ENCODE peak calls at places on chromosomes 16 and 17, in five cellular contexts. R, U, F, O and S are unnamed samples.

GRCh38 chr16:67857547-67858233 is 10.2 kb upstream of the CENPT start:
- DNase-seq in F (peak), O (peak), U (peak), R (peak), S (peak)

GRCh38 chr17:75273968-75274708 is 3.1 kb upstream of the MIF4GD start:
- DNase-seq in R (no peak), F (no peak), O (no peak), U (peak), S (no peak)

GRCh38 chr17:1179635-1180433 is at the start of gene ABR:
- DNase-seq in F (no peak), O (peak), U (no peak), R (peak), S (peak)

GRCh38 chr16:67181346-67181745 is 2.4 kb downstream of the MATCAP1 start:
- DNase-seq in F (no peak), U (peak), R (no peak), O (no peak), S (no peak)

GRCh38 chr16:4613636-4614570 is 785 bp downstream of the UBALD1 start:
- DNase-seq in U (no peak), O (no peak), R (no peak), F (peak), S (no peak)

GRCh38 chr17:66304304-66305174 is 2.1 kb downstream of the PRKCA start:
- DNase-seq in R (peak), F (peak), O (no peak), U (no peak), S (no peak)

GRCh38 chr16:11212819-11213196 is 43.2 kb downstream of the SOCS1 start:
- DNase-seq in U (no peak), F (no peak), O (no peak), R (peak), S (no peak)

GRCh38 chr16:79170565-79171242 is 429.8 kb downstream of the MAF start:
- DNase-seq in O (no peak), F (no peak), R (no peak), U (peak), S (no peak)

GRCh38 chr17:59769891-59770290 is 62.4 kb downstream of the VMP1 start:
- DNase-seq in U (no peak), R (no peak), O (no peak), F (no peak), S (no peak)

GRCh38 chr17:43951750-43952149 is 2.0 kb downstream of the PYY start:
- DNase-seq in O (no peak), R (no peak), F (no peak), U (no peak), S (no peak)

GRCh38 chr17:28371245-28372202 is at the start of gene SARM1:
- DNase-seq in R (peak), O (peak), F (no peak), U (peak), S (peak)

GRCh38 chr17:699350-699749 is 15.3 kb downstream of the VPS53 start:
- DNase-seq in U (no peak), O (no peak), R (no peak), F (no peak), S (no peak)

GRCh38 chr16:75011634-75012307 is 12.9 kb downstream of the ZNRF1 start:
- DNase-seq in O (no peak), F (no peak), U (peak), R (no peak), S (no peak)

GRCh38 chr16:68059804-68060203 is 25.4 kb upstream of the NFATC3 start:
- DNase-seq in F (no peak), O (no peak), R (no peak), U (no peak), S (no peak)

GRCh38 chr17:75625813-75626486 is 7.3 kb upstream of the SMIM5 start:
- DNase-seq in R (peak), F (no peak), U (no peak), O (no peak), S (no peak)

GRCh38 chr17:28494445-28495188 is 11.5 kb upstream of the FOXN1 start:
- DNase-seq in O (peak), F (peak), U (peak), R (peak), S (peak)

GRCh38 chr17:57288753-57289121 is 32.4 kb downstream of the MSI2 start:
- DNase-seq in F (peak), U (no peak), R (no peak), O (no peak), S (no peak)

GRCh38 chr17:65057520-65058075 is 1.1 kb upstream of the GNA13 start:
- DNase-seq in O (no peak), U (no peak), F (no peak), R (no peak), S (no peak)

GRCh38 chr17:77863814-77864161 is 94.7 kb upstream of the TNRC6C start:
- DNase-seq in O (no peak), F (no peak), R (no peak), U (no peak), S (no peak)

GRCh38 chr16:55944377-55944802 is 69.2 kb upstream of the CES5A start:
- DNase-seq in R (peak), U (peak), O (peak), F (peak), S (peak)

GRCh38 chr16:55494994-55495421 is 13.9 kb upstream of the LPCAT2 start:
- DNase-seq in F (peak), R (no peak), U (peak), O (no peak), S (no peak)

GRCh38 chr17:1485748-1486376 is 6.6 kb downstream of the MYO1C start:
- DNase-seq in R (peak), F (peak), O (peak), U (peak), S (peak)

GRCh38 chr16:25771216-25771615 is 79.5 kb downstream of the HS3ST4 start:
- DNase-seq in O (no peak), R (no peak), F (no peak), U (no peak), S (no peak)

GRCh38 chr17:38942641-38943040 is 17.2 kb downstream of the LASP1NB start:
- DNase-seq in U (no peak), R (no peak), F (no peak), O (no peak), S (no peak)

GRCh38 chr17:37131064-37131463 is 182.3 kb downstream of the AATF start:
- DNase-seq in O (no peak), U (no peak), R (no peak), F (no peak), S (no peak)

GRCh38 chr16:86444274-86445060 is 65.9 kb upstream of the FOXF1 start:
- DNase-seq in O (no peak), U (no peak), R (no peak), F (peak), S (no peak)

GRCh38 chr17:15348030-15348429 is 6.6 kb upstream of the TEKT3 start:
- DNase-seq in U (peak), O (no peak), F (no peak), R (peak), S (no peak)

GRCh38 chr17:38892083-38892482 is 22.2 kb downstream of the LASP1 start:
- DNase-seq in R (no peak), F (no peak), U (no peak), O (no peak), S (no peak)

GRCh38 chr16:12319464-12320030 is 343.0 kb downstream of the SNX29 start:
- DNase-seq in O (no peak), R (peak), F (peak), U (no peak), S (no peak)

GRCh38 chr17:81948635-81949378 is 1.8 kb upstream of the MYADML2 start:
- DNase-seq in O (no peak), F (no peak), U (no peak), R (no peak), S (no peak)

GRCh38 chr17:68686108-68686988 is 85.2 kb upstream of the FAM20A start:
- DNase-seq in F (no peak), O (no peak), R (no peak), U (no peak), S (no peak)

GRCh38 chr16:48623304-48624016 is 13.5 kb upstream of the N4BP1 start:
- DNase-seq in R (peak), U (peak), O (peak), F (peak), S (peak)

GRCh38 chr16:11004351-11004750 is 60.0 kb downstream of the CLEC16A start:
- DNase-seq in U (no peak), F (no peak), O (no peak), R (no peak), S (no peak)

GRCh38 chr17:49364119-49364518 is 2.1 kb upstream of the ZNF652 start:
- DNase-seq in F (no peak), R (no peak), U (no peak), O (no peak), S (no peak)

GRCh38 chr16:3094289-3095027 is 4.6 kb downstream of the ZSCAN10 start:
- DNase-seq in F (peak), U (peak), O (peak), R (peak), S (peak)

GRCh38 chr17:58960068-58960467 is 146.6 kb downstream of the TRIM37 start:
- DNase-seq in O (no peak), R (peak), U (peak), F (peak), S (no peak)

GRCh38 chr16:1691956-1692355 is 13.9 kb downstream of the JPT2 start:
- DNase-seq in F (no peak), R (no peak), O (no peak), U (peak), S (no peak)